ENCODE peak calls at places on chromosome 15, in eight cellular contexts. One of them, this sample, is unnamed.
A peak's percentile ranks its signal among the peaks of the same experiment; 100 is the strongest.

GRCh38 chr15:83650831-83651230 is 3.1 kb upstream of the ADAMTSL3 start:
- DNase-seq in GM04503: no peak
- DNase-seq in type B pancreatic cell: no peak
- DNase-seq in IMR-90: no peak
- DNase-seq in thoracic aorta: no peak
- DNase-seq in left cardiac atrium: no peak
- DNase-seq in GM12864: no peak
- DNase-seq in HTR-8/SVneo: no peak
- DNase-seq in this sample: no peak

GRCh38 chr15:35713733-35714132 is 167.8 kb upstream of the DPH6 start:
- DNase-seq in GM04503: no peak
- DNase-seq in type B pancreatic cell: no peak
- DNase-seq in IMR-90: peak; percentile 78
- DNase-seq in thoracic aorta: no peak
- DNase-seq in left cardiac atrium: no peak
- DNase-seq in GM12864: no peak
- DNase-seq in HTR-8/SVneo: no peak
- DNase-seq in this sample: no peak

GRCh38 chr15:80942746-80943565 is 46.7 kb downstream of the MESD start:
- DNase-seq in GM04503: no peak
- DNase-seq in type B pancreatic cell: no peak
- DNase-seq in IMR-90: peak; percentile 33
- DNase-seq in thoracic aorta: no peak
- DNase-seq in left cardiac atrium: peak; percentile 49
- DNase-seq in GM12864: no peak
- DNase-seq in HTR-8/SVneo: no peak
- DNase-seq in this sample: no peak

GRCh38 chr15:34855893-34856292 is 60.5 kb upstream of the ACTC1 start:
- DNase-seq in GM04503: no peak
- DNase-seq in type B pancreatic cell: no peak
- DNase-seq in IMR-90: peak; percentile 24
- DNase-seq in thoracic aorta: peak; percentile 18
- DNase-seq in left cardiac atrium: no peak
- DNase-seq in GM12864: no peak
- DNase-seq in HTR-8/SVneo: no peak
- DNase-seq in this sample: no peak

GRCh38 chr15:76164602-76165001 is 104.8 kb downstream of the TMEM266 start:
- DNase-seq in GM04503: no peak
- DNase-seq in type B pancreatic cell: no peak
- DNase-seq in IMR-90: no peak
- DNase-seq in thoracic aorta: no peak
- DNase-seq in left cardiac atrium: no peak
- DNase-seq in GM12864: no peak
- DNase-seq in HTR-8/SVneo: no peak
- DNase-seq in this sample: no peak

GRCh38 chr15:66483131-66483566 is 14.4 kb downstream of the SNAPC5 start:
- DNase-seq in GM04503: peak; percentile 48
- DNase-seq in type B pancreatic cell: no peak
- DNase-seq in IMR-90: peak; percentile 52
- DNase-seq in thoracic aorta: no peak
- DNase-seq in left cardiac atrium: no peak
- DNase-seq in GM12864: no peak
- DNase-seq in HTR-8/SVneo: no peak
- DNase-seq in this sample: no peak

GRCh38 chr15:56918907-56919707 is 663 bp downstream of the TCF12 start:
- DNase-seq in GM04503: no peak
- DNase-seq in type B pancreatic cell: peak; percentile 72
- DNase-seq in IMR-90: peak; percentile 73
- DNase-seq in thoracic aorta: no peak
- DNase-seq in left cardiac atrium: peak; percentile 68
- DNase-seq in GM12864: no peak
- DNase-seq in HTR-8/SVneo: no peak
- DNase-seq in this sample: peak; percentile 29

GRCh38 chr15:100224206-100225185 is 117.3 kb downstream of the ADAMTS17 start:
- DNase-seq in GM04503: no peak
- DNase-seq in type B pancreatic cell: no peak
- DNase-seq in IMR-90: no peak
- DNase-seq in thoracic aorta: no peak
- DNase-seq in left cardiac atrium: no peak
- DNase-seq in GM12864: no peak
- DNase-seq in HTR-8/SVneo: no peak
- DNase-seq in this sample: no peak

GRCh38 chr15:48913141-48913540 is 35.2 kb downstream of the EID1 start:
- DNase-seq in GM04503: no peak
- DNase-seq in type B pancreatic cell: no peak
- DNase-seq in IMR-90: no peak
- DNase-seq in thoracic aorta: no peak
- DNase-seq in left cardiac atrium: no peak
- DNase-seq in GM12864: no peak
- DNase-seq in HTR-8/SVneo: no peak
- DNase-seq in this sample: no peak